ENCODE peak calls at places on chromosomes 3 and 15, in six cellular contexts. W is neural progenitor cell, O is fibroblast of lung, N is mammary epithelial cell, R is MM.1S, V is GM23338. I is an unnamed sample.

GRCh38 chr15:87716422-87716821 is 540.1 kb downstream of the NTRK3 start:
- DNase-seq in W (peak; percentile 55), O (no peak), N (no peak), R (no peak), V (peak; percentile 61), I (no peak)

GRCh38 chr15:68620721-68621528 is 42.1 kb downstream of the CORO2B start:
- DNase-seq in W (peak; percentile 82), O (peak; percentile 97), N (no peak), R (no peak), V (peak; percentile 46), I (no peak)

GRCh38 chr15:39963806-39964205 is 29.9 kb downstream of the EIF2AK4 start:
- DNase-seq in W (no peak), O (no peak), N (no peak), R (no peak), V (no peak), I (no peak)

GRCh38 chr15:60656491-60657284 is 177.7 kb upstream of the ICE2 start:
- DNase-seq in W (no peak), O (peak; percentile 71), N (peak; percentile 47), R (no peak), V (no peak), I (no peak)

GRCh38 chr15:80970018-80970657 is 19.5 kb downstream of the MESD start:
- DNase-seq in W (peak; percentile 74), O (no peak), N (peak; percentile 37), R (peak; percentile 54), V (peak; percentile 86), I (peak; percentile 59)

GRCh38 chr3:16060945-16061344 is 113.5 kb upstream of the GALNT15 start:
- DNase-seq in W (no peak), O (peak; percentile 95), N (peak; percentile 34), R (no peak), V (no peak), I (peak; percentile 14)

GRCh38 chr3:66036586-66037061 is 2.1 kb downstream of the MAGI1 start:
- DNase-seq in W (peak; percentile 61), O (peak; percentile 39), N (no peak), R (no peak), V (peak; percentile 72), I (no peak)

GRCh38 chr15:65783872-65784271 is 8.2 kb downstream of the DENND4A start:
- DNase-seq in W (no peak), O (no peak), N (no peak), R (no peak), V (no peak), I (no peak)

GRCh38 chr15:58501006-58501405 is 69.2 kb downstream of the LIPC start:
- DNase-seq in W (no peak), O (no peak), N (no peak), R (no peak), V (no peak), I (no peak)

GRCh38 chr3:124998247-124998630 is 57.6 kb downstream of the HEG1 start:
- DNase-seq in W (no peak), O (no peak), N (no peak), R (no peak), V (no peak), I (no peak)

GRCh38 chr3:46908294-46908985 is 30.9 kb downstream of the PTH1R start:
- DNase-seq in W (no peak), O (peak; percentile 79), N (no peak), R (no peak), V (no peak), I (no peak)

GRCh38 chr3:183385698-183386590 is 42.5 kb downstream of the MCF2L2 start:
- DNase-seq in W (peak; percentile 81), O (peak; percentile 57), N (peak; percentile 59), R (peak; percentile 80), V (peak; percentile 92), I (peak; percentile 75)

GRCh38 chr3:114361391-114361790 is 67.6 kb downstream of the TIGIT start:
- DNase-seq in W (no peak), O (no peak), N (no peak), R (no peak), V (no peak), I (no peak)

GRCh38 chr15:81506936-81507335 is 132.9 kb upstream of the TMC3 start:
- DNase-seq in W (no peak), O (no peak), N (peak; percentile 39), R (no peak), V (no peak), I (no peak)

GRCh38 chr15:22878103-22878502 is 39.6 kb downstream of the NIPA2 start:
- DNase-seq in W (no peak), O (no peak), N (no peak), R (no peak), V (no peak), I (no peak)

GRCh38 chr3:191003742-191004141 is 141.2 kb upstream of the GMNC start:
- DNase-seq in W (peak; percentile 30), O (no peak), N (no peak), R (no peak), V (no peak), I (no peak)

GRCh38 chr3:69294014-69294771 is 91.7 kb downstream of the FRMD4B start:
- DNase-seq in W (no peak), O (peak; percentile 63), N (peak; percentile 98), R (no peak), V (no peak), I (peak; percentile 33)

GRCh38 chr3:135215516-135215915 is 420.5 kb downstream of the EPHB1 start:
- DNase-seq in W (no peak), O (no peak), N (no peak), R (no peak), V (no peak), I (no peak)

GRCh38 chr15:49415638-49416037 is 7.4 kb upstream of the FGF7 start:
- DNase-seq in W (no peak), O (peak; percentile 81), N (peak; percentile 82), R (no peak), V (no peak), I (peak; percentile 42)

GRCh38 chr3:104952587-104952986 is 414.1 kb upstream of the ALCAM start:
- DNase-seq in W (no peak), O (peak; percentile 97), N (peak; percentile 91), R (no peak), V (no peak), I (peak; percentile 35)

GRCh38 chr3:52004158-52004787 is 8.6 kb upstream of the RPL29 start:
- DNase-seq in W (peak; percentile 90), O (peak; percentile 40), N (no peak), R (no peak), V (peak; percentile 81), I (no peak)

GRCh38 chr3:44529927-44530326 is 25.1 kb upstream of the ZKSCAN7 start:
- DNase-seq in W (no peak), O (no peak), N (no peak), R (peak; percentile 18), V (peak; percentile 44), I (no peak)

GRCh38 chr3:62070891-62071290 is 302.5 kb downstream of the FEZF2 start:
- DNase-seq in W (no peak), O (no peak), N (no peak), R (no peak), V (no peak), I (no peak)
- H3K4me1 ChIP-seq in W (no peaks in the 10 kb centered on the region), O (no peaks in the 10 kb centered on the region), N (no peaks in the 10 kb centered on the region), R (no peaks in the 10 kb centered on the region), V (peaks cover 12% of the 10 kb centered on the region), I (no peaks in the 10 kb centered on the region)

GRCh38 chr3:41205591-41205990 is 6.3 kb downstream of the CTNNB1 start:
- DNase-seq in W (no peak), O (no peak), N (no peak), R (no peak), V (no peak), I (no peak)

GRCh38 chr3:41204369-41204768 is 5.1 kb downstream of the CTNNB1 start:
- DNase-seq in W (no peak), O (no peak), N (no peak), R (no peak), V (no peak), I (no peak)

GRCh38 chr3:41202075-41202833 is 2.9 kb downstream of the CTNNB1 start:
- DNase-seq in W (peak; percentile 38), O (no peak), N (peak; percentile 36), R (no peak), V (no peak), I (no peak)

GRCh38 chr3:41200669-41201021 is 1.3 kb downstream of the CTNNB1 start:
- DNase-seq in W (peak; percentile 53), O (peak; percentile 80), N (peak; percentile 37), R (no peak), V (no peak), I (peak; percentile 6)

DNA sequence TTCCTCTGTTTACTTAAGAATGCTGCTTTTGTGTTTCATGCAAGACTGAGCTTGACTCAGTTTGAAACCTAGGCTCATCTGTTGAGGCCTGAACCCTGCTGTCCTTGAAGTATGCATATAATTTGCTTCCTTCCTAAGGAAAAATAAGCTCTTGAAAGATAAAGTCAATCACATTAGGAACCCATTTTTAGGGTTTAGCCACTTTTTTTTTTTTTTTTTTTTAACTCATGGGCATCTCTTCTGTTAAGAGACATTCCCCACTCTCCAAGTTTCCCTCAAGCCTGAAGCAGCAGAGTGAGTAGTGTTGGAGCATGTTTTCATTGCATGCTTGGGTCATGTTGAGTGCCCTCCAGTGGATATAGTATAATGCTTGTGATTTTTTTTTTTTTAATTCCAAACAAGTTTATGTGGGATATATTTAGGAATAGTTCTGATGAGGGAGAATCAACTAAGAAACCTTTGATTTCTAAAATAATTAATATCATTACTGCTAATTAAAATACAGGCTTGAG is 3.6 kb downstream of the CTNNB1 start:
- DNase-seq in W (peak; percentile 32), O (peak; percentile 59), N (peak; percentile 70), R (no peak), V (peak; percentile 50), I (peak; percentile 3)
- TF ChIP-seq CTCF in W (peak; percentile 49), O (peak; percentile 45), N (peak; percentile 44), R (peak; percentile 32), V (peak; percentile 42), I (peak; percentile 33)

GRCh38 chr15:79091204-79091867 is 756 bp upstream of the RASGRF1 start:
- DNase-seq in W (peak; percentile 75), O (peak; percentile 21), N (peak; percentile 22), R (no peak), V (peak; percentile 66), I (no peak)

GRCh38 chr15:79090487-79091203 is at the start of gene RASGRF1:
- DNase-seq in W (peak; percentile 74), O (no peak), N (peak; percentile 30), R (no peak), V (peak; percentile 75), I (no peak)

GRCh38 chr15:79088426-79089205 is 2.0 kb downstream of the RASGRF1 start:
- DNase-seq in W (no peak), O (no peak), N (no peak), R (no peak), V (no peak), I (no peak)

GRCh38 chr15:79089890-79090486 is 592 bp downstream of the RASGRF1 start:
- DNase-seq in W (peak; percentile 44), O (no peak), N (peak; percentile 28), R (no peak), V (peak; percentile 58), I (no peak)

DNA sequence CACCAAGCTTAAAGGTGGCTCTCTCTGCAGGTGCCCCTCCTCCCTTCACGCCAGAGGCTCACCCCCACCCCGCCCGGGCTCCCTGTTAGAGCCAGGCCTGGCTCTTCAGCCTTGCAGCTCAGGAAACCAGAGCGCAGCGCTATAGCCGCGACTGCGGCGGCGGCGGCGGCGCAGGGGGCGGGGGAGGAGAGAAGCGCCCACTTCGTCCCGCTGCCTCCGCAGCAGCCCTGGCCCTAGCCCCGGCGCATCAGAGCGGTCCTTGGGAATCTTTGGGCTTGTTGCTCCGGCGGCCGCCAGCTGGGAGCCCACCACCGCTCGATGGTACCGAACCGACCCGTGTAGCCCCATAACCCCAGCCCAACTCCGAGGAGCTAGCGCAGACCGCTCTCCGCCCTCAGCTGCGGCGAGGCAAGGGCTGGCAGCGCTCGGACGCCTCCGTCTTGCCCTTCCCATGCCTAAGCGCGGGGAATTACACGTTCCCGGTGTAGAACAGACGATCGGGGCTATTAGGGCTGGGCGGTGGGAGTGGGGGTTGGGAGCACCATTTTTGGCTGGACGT is 1.2 kb downstream of the RASGRF1 start:
- DNase-seq in W (peak; percentile 82), O (no peak), N (no peak), R (no peak), V (peak; percentile 77), I (no peak)
- TF ChIP-seq EZH2 in W (peak; percentile 78), O (no peak), N (no peak), R (no peak), V (no peak), I (no peak)

GRCh38 chr3:71545330-71545729 is 38.2 kb downstream of the FOXP1 start:
- DNase-seq in W (no peak), O (no peak), N (no peak), R (no peak), V (no peak), I (no peak)
- H3K4me1 ChIP-seq in W (no peaks in the 10 kb centered on the region), O (peaks cover 11% of the 10 kb centered on the region), N (peaks cover 13% of the 10 kb centered on the region), R (no peaks in the 10 kb centered on the region), V (peaks cover 26% of the 10 kb centered on the region), I (no peaks in the 10 kb centered on the region)

I was measured in PC-9.